ENCODE peak calls at places on chromosomes 3 and 15, in seven cellular contexts. L, T, C, I, P, R and F are unnamed samples.

GRCh38 chr15:70826634-70827033 is 27.3 kb downstream of the LARP6 start:
- DNase-seq in L (peak), T (no peak), C (no peak), I (peak), P (no peak), R (no peak), F (no peak)

GRCh38 chr15:38912067-38912466 is 347.5 kb upstream of the RASGRP1 start:
- DNase-seq in L (no peak), T (no peak), C (no peak), I (no peak), P (no peak), R (no peak), F (no peak)

GRCh38 chr15:34325368-34325767 is 12.2 kb downstream of the SLC12A6 start:
- DNase-seq in L (no peak), T (no peak), C (no peak), I (no peak), P (no peak), R (no peak), F (no peak)

GRCh38 chr15:98518823-98519561 is 129.3 kb upstream of the IGF1R start:
- DNase-seq in L (peak), T (peak), C (peak), I (peak), P (peak), R (peak), F (peak)

GRCh38 chr3:186290791-186291190 is 71.2 kb downstream of the DGKG start:
- DNase-seq in L (no peak), T (no peak), C (no peak), I (no peak), P (no peak), R (no peak), F (no peak)

GRCh38 chr3:105119801-105120340 is 246.8 kb upstream of the ALCAM start:
- DNase-seq in L (no peak), T (no peak), C (no peak), I (no peak), P (no peak), R (no peak), F (no peak)

GRCh38 chr3:184005981-184006507 is 11.6 kb downstream of the ABCC5 start:
- DNase-seq in L (peak), T (peak), C (peak), I (peak), P (no peak), R (no peak), F (peak)

GRCh38 chr3:27826448-27826847 is 104.3 kb upstream of the EOMES start:
- DNase-seq in L (no peak), T (no peak), C (no peak), I (no peak), P (no peak), R (no peak), F (no peak)

GRCh38 chr15:26132786-26133185 is 269.7 kb upstream of the ATP10A start:
- DNase-seq in L (no peak), T (no peak), C (no peak), I (no peak), P (no peak), R (no peak), F (no peak)

GRCh38 chr3:72930754-72931153 is 42.9 kb downstream of the GXYLT2 start:
- DNase-seq in L (no peak), T (no peak), C (no peak), I (no peak), P (no peak), R (no peak), F (no peak)

GRCh38 chr15:36914962-36915808 is 185.2 kb downstream of the MEIS2 start:
- DNase-seq in L (no peak), T (no peak), C (no peak), I (no peak), P (no peak), R (no peak), F (no peak)

GRCh38 chr15:93980149-93980911 is 251.0 kb upstream of the MCTP2 start:
- DNase-seq in L (peak), T (no peak), C (no peak), I (no peak), P (no peak), R (no peak), F (no peak)

GRCh38 chr3:196537319-196537984 is 22.3 kb upstream of the SMCO1 start:
- DNase-seq in L (peak), T (peak), C (no peak), I (no peak), P (peak), R (peak), F (peak)

GRCh38 chr3:127417709-127418559 is 130.1 kb upstream of the PRR20G start:
- DNase-seq in L (no peak), T (no peak), C (no peak), I (no peak), P (no peak), R (no peak), F (no peak)

GRCh38 chr3:122092460-122093165 is 37.5 kb downstream of the CD86 start:
- DNase-seq in L (peak), T (peak), C (peak), I (peak), P (peak), R (peak), F (peak)

GRCh38 chr3:42043116-42043796 is 47.9 kb upstream of the TRAK1 start:
- DNase-seq in L (no peak), T (no peak), C (peak), I (no peak), P (no peak), R (peak), F (no peak)

GRCh38 chr3:116378077-116378476 is 67.2 kb downstream of the LSAMP start:
- DNase-seq in L (no peak), T (no peak), C (no peak), I (no peak), P (no peak), R (no peak), F (no peak)

GRCh38 chr3:188947401-188947982 is 224.3 kb upstream of the TPRG1 start:
- DNase-seq in L (peak), T (no peak), C (peak), I (peak), P (no peak), R (peak), F (no peak)

GRCh38 chr3:194577985-194578905 is 55.0 kb downstream of the TMEM44 start:
- DNase-seq in L (no peak), T (no peak), C (no peak), I (no peak), P (peak), R (no peak), F (peak)

GRCh38 chr3:50671331-50671730 is 3.4 kb upstream of the DOCK3 start:
- DNase-seq in L (no peak), T (no peak), C (peak), I (peak), P (no peak), R (no peak), F (no peak)

GRCh38 chr3:98982336-98982735 is 80.8 kb upstream of the DCBLD2 start:
- DNase-seq in L (no peak), T (no peak), C (no peak), I (no peak), P (no peak), R (no peak), F (no peak)

GRCh38 chr3:190122198-190122771 is 1.6 kb upstream of the P3H2 start:
- DNase-seq in L (no peak), T (no peak), C (no peak), I (peak), P (no peak), R (no peak), F (no peak)

GRCh38 chr3:56595956-56596355 is 39.0 kb downstream of the CCDC66 start:
- DNase-seq in L (no peak), T (no peak), C (no peak), I (no peak), P (no peak), R (no peak), F (no peak)

GRCh38 chr3:188486126-188486525 is 332.2 kb downstream of the LPP start:
- DNase-seq in L (no peak), T (no peak), C (no peak), I (no peak), P (no peak), R (no peak), F (no peak)

GRCh38 chr3:122421836-122422235 is 6.0 kb upstream of the WDR5B start:
- DNase-seq in L (no peak), T (no peak), C (no peak), I (no peak), P (no peak), R (no peak), F (no peak)

GRCh38 chr3:132537297-132537696 is 59.8 kb upstream of the ACKR4 start:
- DNase-seq in L (no peak), T (peak), C (no peak), I (no peak), P (no peak), R (no peak), F (peak)

GRCh38 chr3:150292891-150293290 is 115.2 kb upstream of the TSC22D2 start:
- DNase-seq in L (no peak), T (no peak), C (no peak), I (no peak), P (no peak), R (no peak), F (no peak)

GRCh38 chr15:91023720-91024119 is 1.3 kb upstream of the VPS33B start:
- DNase-seq in L (no peak), T (no peak), C (no peak), I (no peak), P (no peak), R (no peak), F (no peak)

GRCh38 chr15:65323071-65323511 is 18.6 kb downstream of the RNU5B-1 start:
- DNase-seq in L (no peak), T (no peak), C (peak), I (no peak), P (no peak), R (no peak), F (no peak)

GRCh38 chr3:10563396-10563795 is 58.0 kb upstream of the ATP2B2 start:
- DNase-seq in L (no peak), T (no peak), C (no peak), I (no peak), P (no peak), R (no peak), F (no peak)